ENCODE peak calls at places on chromosomes 11 and 22, in six cellular contexts. One of them, this sample, is unnamed.

GRCh38 chr11:14234446-14234845 is 124.5 kb downstream of the RRAS2 start:
- DNase-seq in pancreas: no peak
- DNase-seq in astrocyte of the cerebellum: no peak
- DNase-seq in Peyer's patch: no peak
- DNase-seq in amniotic stem cell: no peak
- DNase-seq in brain microvascular endothelial cell: no peak
- DNase-seq in this sample: no peak

GRCh38 chr22:46069518-46070214 is 80.7 kb upstream of the PPARA start:
- DNase-seq in pancreas: peak
- DNase-seq in astrocyte of the cerebellum: peak
- DNase-seq in Peyer's patch: peak
- DNase-seq in amniotic stem cell: no peak
- DNase-seq in brain microvascular endothelial cell: peak
- DNase-seq in this sample: peak

GRCh38 chr11:44823006-44823405 is 96.2 kb downstream of the TSPAN18 start:
- DNase-seq in pancreas: no peak
- DNase-seq in astrocyte of the cerebellum: no peak
- DNase-seq in Peyer's patch: no peak
- DNase-seq in amniotic stem cell: no peak
- DNase-seq in brain microvascular endothelial cell: no peak
- DNase-seq in this sample: no peak

GRCh38 chr11:45209480-45209879 is 63.0 kb downstream of the PRDM11 start:
- DNase-seq in pancreas: no peak
- DNase-seq in astrocyte of the cerebellum: no peak
- DNase-seq in Peyer's patch: no peak
- DNase-seq in amniotic stem cell: no peak
- DNase-seq in brain microvascular endothelial cell: no peak
- DNase-seq in this sample: no peak

GRCh38 chr11:134882671-134883318 is 470.8 kb upstream of the B3GAT1 start:
- DNase-seq in pancreas: no peak
- DNase-seq in astrocyte of the cerebellum: no peak
- DNase-seq in Peyer's patch: no peak
- DNase-seq in amniotic stem cell: no peak
- DNase-seq in brain microvascular endothelial cell: no peak
- DNase-seq in this sample: no peak

GRCh38 chr11:124194696-124195418 is 11.7 kb downstream of the OR10D3 start:
- DNase-seq in pancreas: no peak
- DNase-seq in astrocyte of the cerebellum: peak
- DNase-seq in Peyer's patch: peak
- DNase-seq in amniotic stem cell: peak
- DNase-seq in brain microvascular endothelial cell: peak
- DNase-seq in this sample: no peak

GRCh38 chr11:10233581-10233980 is 60.4 kb downstream of the SBF2 start:
- DNase-seq in pancreas: no peak
- DNase-seq in astrocyte of the cerebellum: peak
- DNase-seq in Peyer's patch: no peak
- DNase-seq in amniotic stem cell: peak
- DNase-seq in brain microvascular endothelial cell: peak
- DNase-seq in this sample: peak

GRCh38 chr11:119791047-119791446 is 62.0 kb upstream of the NECTIN1 start:
- DNase-seq in pancreas: no peak
- DNase-seq in astrocyte of the cerebellum: no peak
- DNase-seq in Peyer's patch: no peak
- DNase-seq in amniotic stem cell: no peak
- DNase-seq in brain microvascular endothelial cell: no peak
- DNase-seq in this sample: no peak

GRCh38 chr22:24845036-24845918 is 39.3 kb downstream of the SGSM1 start:
- DNase-seq in pancreas: no peak
- DNase-seq in astrocyte of the cerebellum: no peak
- DNase-seq in Peyer's patch: no peak
- DNase-seq in amniotic stem cell: no peak
- DNase-seq in brain microvascular endothelial cell: no peak
- DNase-seq in this sample: no peak

GRCh38 chr11:17743808-17744119 is 9.2 kb downstream of the KCNC1 start:
- DNase-seq in pancreas: no peak
- DNase-seq in astrocyte of the cerebellum: no peak
- DNase-seq in Peyer's patch: no peak
- DNase-seq in amniotic stem cell: no peak
- DNase-seq in brain microvascular endothelial cell: no peak
- DNase-seq in this sample: peak

GRCh38 chr11:124882339-124883071 is 15.2 kb downstream of the ROBO4 start:
- DNase-seq in pancreas: no peak
- DNase-seq in astrocyte of the cerebellum: no peak
- DNase-seq in Peyer's patch: no peak
- DNase-seq in amniotic stem cell: no peak
- DNase-seq in brain microvascular endothelial cell: peak
- DNase-seq in this sample: no peak

GRCh38 chr22:27218012-27218483 is 560.7 kb downstream of the MIAT start:
- DNase-seq in pancreas: no peak
- DNase-seq in astrocyte of the cerebellum: no peak
- DNase-seq in Peyer's patch: no peak
- DNase-seq in amniotic stem cell: no peak
- DNase-seq in brain microvascular endothelial cell: no peak
- DNase-seq in this sample: no peak

GRCh38 chr11:113373981-113374560 is 13.5 kb upstream of the ANKK1 start:
- DNase-seq in pancreas: no peak
- DNase-seq in astrocyte of the cerebellum: no peak
- DNase-seq in Peyer's patch: no peak
- DNase-seq in amniotic stem cell: no peak
- DNase-seq in brain microvascular endothelial cell: no peak
- DNase-seq in this sample: peak

GRCh38 chr11:109865558-109866186 is 227.5 kb upstream of the ZC3H12C start:
- DNase-seq in pancreas: peak
- DNase-seq in astrocyte of the cerebellum: no peak
- DNase-seq in Peyer's patch: no peak
- DNase-seq in amniotic stem cell: no peak
- DNase-seq in brain microvascular endothelial cell: no peak
- DNase-seq in this sample: no peak

GRCh38 chr11:28146123-28146751 is 38.0 kb downstream of the METTL15 start:
- DNase-seq in pancreas: no peak
- DNase-seq in astrocyte of the cerebellum: peak
- DNase-seq in Peyer's patch: no peak
- DNase-seq in amniotic stem cell: peak
- DNase-seq in brain microvascular endothelial cell: peak
- DNase-seq in this sample: peak

GRCh38 chr11:1372660-1373059 is 17.1 kb upstream of the BRSK2 start:
- DNase-seq in pancreas: peak
- DNase-seq in astrocyte of the cerebellum: no peak
- DNase-seq in Peyer's patch: no peak
- DNase-seq in amniotic stem cell: no peak
- DNase-seq in brain microvascular endothelial cell: no peak
- DNase-seq in this sample: no peak

GRCh38 chr11:91163619-91164451 is 941.0 kb upstream of the CHORDC1 start:
- DNase-seq in pancreas: no peak
- DNase-seq in astrocyte of the cerebellum: peak
- DNase-seq in Peyer's patch: no peak
- DNase-seq in amniotic stem cell: no peak
- DNase-seq in brain microvascular endothelial cell: peak
- DNase-seq in this sample: peak

This sample was measured in NCI-H226.